ENCODE peak calls at places on chromosomes 12 and 14, in five cellular contexts. L is cardiac muscle cell, I is NCI-H2227 treated with DMSO at 0.1 percent for 48 hours, N is LoVo, X is progenitor cell of endocrine pancreas. J is an unnamed sample.

GRCh38 chr12:70744133-70744532 is 106.9 kb upstream of the PTPRB start:
- DNase-seq in L (no peak), X (no peak), I (no peak), N (peak), J (no peak)

GRCh38 chr12:91274886-91275285 is 92.3 kb upstream of the DCN start:
- DNase-seq in N (no peak), L (peak), I (no peak), X (no peak), J (no peak)

GRCh38 chr14:101101456-101102056 is 198.0 kb upstream of the RTL1 start:
- DNase-seq in I (no peak), N (no peak), X (no peak), L (no peak), J (no peak)

GRCh38 chr12:61676520-61676919 is 583.7 kb upstream of the USP15 start:
- DNase-seq in L (no peak), N (no peak), I (no peak), X (no peak), J (no peak)

GRCh38 chr12:226401-226800 is 12.4 kb upstream of the SLC6A12 start:
- DNase-seq in N (no peak), L (no peak), X (no peak), I (no peak), J (peak)

GRCh38 chr12:107622005-107622404 is 63.6 kb upstream of the PWP1 start:
- DNase-seq in N (no peak), L (no peak), X (no peak), I (peak), J (no peak)

GRCh38 chr14:83133986-83134664 is 1600.5 kb upstream of the SEL1L start:
- DNase-seq in I (no peak), N (no peak), X (no peak), L (no peak), J (no peak)

GRCh38 chr14:94543450-94544123 is 17.7 kb upstream of the SERPINA4 start:
- DNase-seq in L (no peak), N (no peak), X (no peak), I (no peak), J (no peak)

GRCh38 chr12:68536885-68537284 is 73.8 kb upstream of the RAP1B start:
- DNase-seq in N (no peak), X (no peak), L (no peak), I (no peak), J (no peak)

GRCh38 chr12:58067610-58068387 is 126.4 kb downstream of the ATP23 start:
- DNase-seq in I (no peak), X (no peak), N (no peak), L (no peak), J (no peak)

GRCh38 chr14:35406811-35407630 is 2.5 kb upstream of the NFKBIA start:
- DNase-seq in X (no peak), N (peak), I (peak), L (peak), J (no peak)

GRCh38 chr12:132723764-132724140 is 13.1 kb downstream of the PGAM5 start:
- DNase-seq in N (no peak), L (no peak), X (no peak), I (no peak), J (no peak)

GRCh38 chr12:22100952-22101748 is 55.1 kb downstream of the CMAS start:
- DNase-seq in X (no peak), N (peak), L (peak), I (no peak), J (no peak)

GRCh38 chr12:114735011-114735410 is 51.0 kb upstream of the TBX3 start:
- DNase-seq in L (no peak), N (no peak), X (no peak), I (no peak), J (no peak)

GRCh38 chr12:132393991-132394949 is 64.9 kb upstream of the GALNT9 start:
- DNase-seq in I (no peak), X (no peak), N (peak), L (no peak), J (no peak)

GRCh38 chr12:104250366-104251125 is 35.0 kb downstream of the TXNRD1 start:
- DNase-seq in I (no peak), X (no peak), L (no peak), N (no peak), J (no peak)

GRCh38 chr12:113781415-113782198 is 184.5 kb downstream of the RBM19 start:
- DNase-seq in X (no peak), L (no peak), I (no peak), N (no peak), J (no peak)

GRCh38 chr12:76069339-76069738 is 15.1 kb downstream of the NAP1L1 start:
- DNase-seq in N (no peak), X (no peak), L (no peak), I (no peak), J (no peak)

GRCh38 chr12:2378835-2379330 is 326.1 kb downstream of the CACNA1C start:
- DNase-seq in I (peak), N (no peak), L (no peak), X (no peak), J (no peak)

GRCh38 chr12:42145197-42145549 is 499 bp upstream of the GXYLT1 start:
- DNase-seq in N (peak), I (no peak), X (no peak), L (no peak), J (no peak)

GRCh38 chr14:74380172-74380571 is 31.9 kb downstream of the VRTN start:
- DNase-seq in L (no peak), X (no peak), I (no peak), N (no peak), J (no peak)

GRCh38 chr14:99727096-99727870 is 43.2 kb downstream of the CYP46A1 start:
- DNase-seq in I (no peak), X (peak), L (no peak), N (no peak), J (peak)

GRCh38 chr14:91229743-91230200 is 14.7 kb downstream of the GPR68 start:
- DNase-seq in L (no peak), N (no peak), I (no peak), X (no peak), J (no peak)

GRCh38 chr12:53560386-53560785 is 53.1 kb upstream of the NPFF start:
- DNase-seq in L (no peak), I (no peak), X (no peak), N (no peak), J (no peak)

GRCh38 chr12:93419388-93420034 is 22.2 kb downstream of the UBE2N start:
- DNase-seq in N (peak), X (no peak), L (peak), I (peak), J (no peak)

GRCh38 chr12:122356192-122356635 is 66.3 kb downstream of the CLIP1 start:
- DNase-seq in I (peak), L (peak), X (no peak), N (peak), J (no peak)

GRCh38 chr14:56290195-56290594 is 172.0 kb downstream of the PELI2 start:
- DNase-seq in X (no peak), L (no peak), N (no peak), I (no peak), J (no peak)

GRCh38 chr14:50520947-50521815 is 11.2 kb downstream of the MAP4K5 start:
- DNase-seq in L (no peak), N (peak), I (no peak), X (no peak), J (no peak)

GRCh38 chr14:55386037-55386798 is 25.4 kb downstream of the ATG14 start:
- DNase-seq in I (peak), X (no peak), L (no peak), N (peak), J (no peak)

GRCh38 chr12:130571734-130572133 is 144.4 kb downstream of the RIMBP2 start:
- DNase-seq in X (no peak), L (no peak), I (no peak), N (no peak), J (no peak)

GRCh38 chr12:29517265-29517664 is 19.8 kb upstream of the OVCH1 start:
- DNase-seq in I (no peak), N (no peak), X (no peak), L (no peak), J (no peak)

GRCh38 chr12:127260531-127260930 is 1006.4 kb upstream of the TMEM132C start:
- DNase-seq in L (no peak), I (no peak), N (no peak), X (no peak), J (no peak)

GRCh38 chr14:102554835-102555819 is 37.3 kb upstream of the RCOR1 start:
- DNase-seq in N (no peak), I (peak), L (peak), X (peak), J (no peak)

GRCh38 chr14:100994082-100994481 is 90.6 kb upstream of the RTL1 start:
- DNase-seq in L (no peak), I (no peak), X (no peak), N (no peak), J (no peak)

GRCh38 chr12:63994704-63995103 is 150.2 kb downstream of the SRGAP1 start:
- DNase-seq in X (no peak), N (no peak), L (no peak), I (no peak), J (no peak)